ENCODE peak calls at places on chromosomes 4 and X, in four cellular contexts. Y is cardiac muscle cell, L is right lobe of liver, Z is heart left ventricle. U is an unnamed sample. For H3K4me1 and H3K27me3, the result is how much of the 10 kb centered on the place peaks cover.

GRCh38 chr4:15034071-15034764 is 31.9 kb downstream of the CPEB2 start:
- DNase-seq in Z (no peak), L (no peak), Y (no peak), U (no peak)

GRCh38 chrX:65932173-65933084 is 107.5 kb downstream of the VSIG4 start:
- DNase-seq in Z (no peak), Y (no peak), L (no peak), U (peak)

GRCh38 chrX:30735839-30736238 is 82.6 kb downstream of the GK start:
- DNase-seq in L (peak), Z (no peak), Y (peak), U (peak)

GRCh38 chr4:109801895-109802319 is at the start of gene CFI:
- DNase-seq in Y (no peak), Z (no peak), L (no peak), U (peak)

GRCh38 chrX:138748480-138748879 is 37.0 kb upstream of the FGF13 start:
- DNase-seq in Z (no peak), Y (peak), L (no peak), U (peak)

GRCh38 chr4:100391086-100391485 is 126.7 kb downstream of the EMCN start:
- DNase-seq in Z (no peak), L (no peak), Y (no peak), U (no peak)

GRCh38 chr4:5865896-5866599 is 26.8 kb downstream of the CRMP1 start:
- DNase-seq in Z (no peak), L (no peak), Y (no peak), U (no peak)

GRCh38 chr4:168585168-168586091 is 88.6 kb downstream of the PALLD start:
- DNase-seq in Y (peak), L (peak), Z (peak), U (peak)

GRCh38 chr4:119525005-119525749 is 103.4 kb downstream of the PDE5A start:
- DNase-seq in L (no peak), Z (no peak), Y (no peak), U (no peak)

GRCh38 chr4:82786004-82786400 is 12.6 kb downstream of the SCD5 start:
- DNase-seq in Y (no peak), L (no peak), Z (no peak), U (no peak)

GRCh38 chr4:65344278-65344825 is 325.9 kb downstream of the EPHA5 start:
- DNase-seq in Y (no peak), Z (no peak), L (no peak), U (peak)

GRCh38 chr4:98626350-98626749 is 32.1 kb downstream of the TSPAN5 start:
- DNase-seq in Z (peak), Y (no peak), L (peak), U (peak)

GRCh38 chr4:158813113-158813512 is 44.3 kb downstream of the FNIP2 start:
- DNase-seq in Y (no peak), Z (no peak), L (no peak), U (no peak)
- H3K4me1 ChIP-seq in Y (half or more), Z (half or more), L (under half), U (under half)

DNA sequence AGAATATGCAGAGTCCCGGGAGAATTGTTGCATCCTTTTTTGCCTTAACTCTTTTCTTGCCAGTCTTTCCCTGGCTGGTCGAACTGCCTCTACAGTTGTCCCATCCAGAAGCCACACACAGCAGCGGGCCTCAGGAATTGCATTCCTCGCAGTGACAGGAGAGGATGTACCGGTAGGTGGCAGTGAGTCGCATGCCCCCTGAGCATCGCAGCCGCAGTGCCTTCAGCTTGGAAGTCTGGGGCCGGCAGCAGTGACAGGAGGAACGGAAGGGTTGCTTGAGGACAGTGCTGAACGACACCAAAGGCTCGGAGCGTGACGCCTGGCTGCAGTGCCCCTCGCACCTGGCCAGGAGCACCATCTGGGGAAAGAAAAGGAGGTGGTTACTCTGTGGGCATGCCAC is 23.5 kb downstream of the NDP start:
- DNase-seq in Z (peak), L (peak), Y (peak), U (peak)
- TF ChIP-seq CTCF in Z (peak), L (no peak), Y (peak), U (peak)

DNA sequence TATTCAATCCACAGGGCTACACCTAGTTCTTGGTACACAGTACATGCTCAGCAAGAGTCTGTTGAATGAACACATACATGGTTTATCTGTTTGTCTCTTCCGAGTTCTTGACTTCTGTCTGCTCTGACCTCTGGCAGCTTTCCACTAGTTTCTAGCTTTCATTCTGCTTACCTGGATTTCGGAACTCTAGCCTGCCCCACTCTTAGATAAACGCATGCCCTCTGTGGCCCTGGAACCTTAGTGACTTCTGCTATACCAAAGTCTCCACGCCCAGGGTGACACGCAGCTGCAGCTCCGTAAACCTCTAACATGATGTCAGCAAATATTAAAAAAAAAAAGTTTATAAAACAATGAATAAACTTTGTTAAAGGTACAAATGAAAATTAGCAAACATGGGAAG is 1.3 kb upstream of the SLC25A4 start:
- DNase-seq in Z (no peak), Y (no peak), L (no peak), U (no peak)
- H3K27me3 ChIP-seq in Z (under half), Y (under half), L (under half), U (under half)

GRCh38 chr4:13922873-13923645 is 295.5 kb upstream of the BOD1L1 start:
- DNase-seq in L (no peak), Z (no peak), Y (no peak), U (no peak)
- H3K4me1 ChIP-seq in L (under half), Z (under half), Y (under half), U (under half)

DNA sequence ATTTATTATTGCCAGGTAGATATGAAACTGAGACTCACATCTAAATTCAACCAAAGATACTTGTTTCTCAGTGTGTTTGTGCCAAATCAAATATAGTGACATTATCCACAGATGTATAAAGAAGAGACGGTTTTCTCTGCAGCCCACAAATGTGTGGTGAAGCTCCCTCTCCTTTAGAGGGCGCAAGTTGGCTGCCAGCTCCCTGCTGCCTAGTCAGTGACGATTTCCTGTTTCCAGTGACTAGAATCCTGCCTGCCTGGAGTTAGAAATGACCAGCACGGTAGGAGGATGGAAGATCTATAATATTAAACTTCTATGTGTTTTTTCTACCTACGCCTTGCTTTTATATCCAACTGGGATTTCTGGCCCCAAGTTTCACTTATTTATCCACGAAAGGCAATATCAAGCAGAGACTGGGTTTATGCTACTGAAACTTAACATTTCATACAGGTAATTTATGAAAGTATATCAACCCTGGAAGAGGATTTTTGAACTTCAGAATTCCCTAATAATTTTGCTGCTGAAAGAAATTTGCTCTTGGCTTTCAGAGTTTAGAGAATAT is 1793.7 kb upstream of the TENM3 start:
- DNase-seq in Y (peak), Z (no peak), L (no peak), U (peak)
- TF ChIP-seq CTCF in Y (no peak), Z (peak), L (no peak), U (peak)

GRCh38 chr4:173514641-173515217 is 15.3 kb downstream of the HAND2 start:
- DNase-seq in Z (no peak), L (no peak), Y (no peak), U (no peak)

GRCh38 chr4:173509031-173510001 is 20.7 kb downstream of the HAND2 start:
- DNase-seq in Y (peak), L (no peak), Z (peak), U (no peak)

GRCh38 chr4:173513651-173514050 is 16.4 kb downstream of the HAND2 start:
- DNase-seq in L (no peak), Y (no peak), Z (no peak), U (no peak)

GRCh38 chr4:173508386-173509002 is 21.5 kb downstream of the HAND2 start:
- DNase-seq in Z (no peak), L (no peak), Y (peak), U (no peak)

DNA sequence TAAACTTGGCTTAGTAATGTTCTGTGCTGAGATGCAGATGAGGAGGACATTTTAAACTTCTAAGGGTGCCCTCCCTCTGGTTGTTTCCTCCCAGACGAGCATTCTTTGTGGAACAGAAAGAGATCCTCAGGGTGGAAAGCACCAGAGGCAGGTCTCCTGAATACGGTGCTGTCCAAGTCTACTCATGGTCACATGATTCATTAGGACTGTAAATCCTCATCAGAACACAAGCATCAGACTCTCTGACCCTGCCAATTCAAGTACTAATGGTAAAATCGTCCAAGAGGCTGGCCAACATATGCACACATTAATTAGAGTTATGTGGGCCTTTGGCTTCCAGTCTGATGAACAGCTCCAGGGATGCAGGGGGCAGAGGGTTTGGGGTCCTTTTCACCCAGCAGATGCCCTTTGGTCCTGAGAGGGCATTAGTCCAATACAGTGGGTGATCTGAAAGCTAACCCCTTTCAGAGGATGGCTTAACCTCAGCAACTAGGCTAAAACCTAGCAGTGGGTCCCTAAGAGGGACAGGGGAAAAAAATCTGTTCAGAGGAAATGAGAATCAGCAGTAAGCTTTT is 18.2 kb downstream of the HAND2 start:
- DNase-seq in Y (no peak), Z (no peak), L (no peak), U (no peak)
- H3K27me3 ChIP-seq in Y (under half), Z (under half), L (under half), U (under half)

DNA sequence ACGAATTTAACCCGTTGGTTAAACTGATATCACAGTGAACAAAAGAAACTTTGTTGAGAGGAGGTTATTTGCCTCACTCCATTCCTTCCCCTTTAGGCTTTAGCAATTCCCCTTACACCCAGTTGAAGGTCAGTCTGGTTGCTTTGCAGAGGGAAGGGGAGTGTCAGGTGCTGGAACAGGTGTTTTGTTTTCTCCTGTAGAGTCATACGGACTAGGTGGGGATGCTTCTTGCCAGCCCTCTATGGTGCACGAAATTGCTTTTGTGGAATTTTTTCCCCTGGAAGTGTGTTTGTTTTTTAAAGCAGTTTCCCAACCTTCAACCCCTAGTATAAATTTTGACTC is 33.1 kb downstream of the DLG3 start:
- DNase-seq in L (no peak), Z (no peak), Y (no peak), U (no peak)
- H3K4me1 ChIP-seq in L (under half), Z (under half), Y (under half), U (under half)

GRCh38 chr4:41177016-41177415 is 37.3 kb downstream of the APBB2 start:
- DNase-seq in L (no peak), Z (no peak), Y (no peak), U (no peak)
- TF ChIP-seq CTCF in L (peak), Z (no peak), Y (peak), U (no peak)

DNA sequence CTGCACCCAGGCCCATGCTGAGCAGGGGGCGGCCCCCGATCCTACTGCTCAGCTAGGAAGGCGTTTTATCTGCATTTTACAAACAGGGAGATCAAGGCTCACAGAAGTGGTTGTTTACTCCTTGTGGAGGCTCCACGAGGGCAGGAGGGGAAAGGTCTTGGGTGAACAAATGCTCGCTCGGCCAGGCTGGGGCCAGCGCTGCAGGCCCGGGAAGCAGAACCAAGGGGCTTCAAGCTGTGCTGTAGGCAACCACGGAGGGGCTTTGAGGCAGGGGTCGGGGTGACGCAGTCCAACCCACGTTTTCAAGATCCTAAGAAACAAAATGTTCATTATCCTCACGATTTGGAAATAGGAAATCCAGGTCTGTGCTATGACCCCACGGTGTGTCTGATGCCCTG is 125.8 kb downstream of the HMX1 start:
- DNase-seq in Z (no peak), L (peak), Y (no peak), U (no peak)
- H3K27me3 ChIP-seq in Z (under half), L (under half), Y (under half), U (under half)

GRCh38 chr4:30821891-30822612 is 101.9 kb downstream of the PCDH7 start:
- DNase-seq in Y (no peak), L (no peak), Z (no peak), U (peak)
- H3K4me1 ChIP-seq in Y (under half), L (under half), Z (under half), U (half or more)

U was measured in A673.